ENCODE peak calls at places on chromosomes 3 and 15, in five cellular contexts. One of them, this sample, is unnamed.

GRCh38 chr3:149151843-149152242 is 22.4 kb downstream of the HPS3 start:
- DNase-seq in nucleus accumbens: no peak
- DNase-seq in DMS53: peak
- DNase-seq in Calu3: no peak
- DNase-seq in neural crest cell: no peak
- DNase-seq in this sample: no peak

GRCh38 chr3:25033407-25034029 is 394.5 kb upstream of the RARB start:
- DNase-seq in DMS53: peak
- DNase-seq in nucleus accumbens: peak
- DNase-seq in neural crest cell: peak
- DNase-seq in Calu3: peak
- DNase-seq in this sample: peak

GRCh38 chr15:39624806-39625205 is 43.9 kb downstream of the THBS1 start:
- DNase-seq in nucleus accumbens: no peak
- DNase-seq in DMS53: peak
- DNase-seq in neural crest cell: no peak
- DNase-seq in Calu3: peak
- DNase-seq in this sample: no peak

GRCh38 chr3:120506828-120507774 is 56.3 kb upstream of the FSTL1 start:
- DNase-seq in Calu3: peak
- DNase-seq in neural crest cell: no peak
- DNase-seq in DMS53: peak
- DNase-seq in nucleus accumbens: no peak
- DNase-seq in this sample: no peak

GRCh38 chr3:64289622-64290021 is 64.4 kb upstream of the PRICKLE2 start:
- DNase-seq in neural crest cell: no peak
- DNase-seq in nucleus accumbens: no peak
- DNase-seq in Calu3: no peak
- DNase-seq in DMS53: no peak
- DNase-seq in this sample: no peak

GRCh38 chr3:139310474-139310933 is 33.3 kb upstream of the MRPS22 start:
- DNase-seq in neural crest cell: no peak
- DNase-seq in DMS53: no peak
- DNase-seq in nucleus accumbens: no peak
- DNase-seq in Calu3: no peak
- DNase-seq in this sample: no peak

GRCh38 chr3:50347187-50347813 is 1.8 kb upstream of the ZMYND10 start:
- DNase-seq in Calu3: peak
- DNase-seq in DMS53: peak
- DNase-seq in neural crest cell: peak
- DNase-seq in nucleus accumbens: peak
- DNase-seq in this sample: no peak

GRCh38 chr3:73259291-73259690 is 197.8 kb downstream of the EBLN2 start:
- DNase-seq in neural crest cell: no peak
- DNase-seq in nucleus accumbens: no peak
- DNase-seq in DMS53: no peak
- DNase-seq in Calu3: no peak
- DNase-seq in this sample: no peak

GRCh38 chr3:72297481-72297880 is 512.5 kb upstream of the PROK2 start:
- DNase-seq in neural crest cell: no peak
- DNase-seq in nucleus accumbens: no peak
- DNase-seq in Calu3: no peak
- DNase-seq in DMS53: no peak
- DNase-seq in this sample: no peak

GRCh38 chr3:66133050-66133757 is 87.6 kb upstream of the SLC25A26 start:
- DNase-seq in Calu3: no peak
- DNase-seq in DMS53: peak
- DNase-seq in neural crest cell: no peak
- DNase-seq in nucleus accumbens: no peak
- DNase-seq in this sample: no peak

GRCh38 chr3:64357481-64357880 is 132.2 kb upstream of the PRICKLE2 start:
- DNase-seq in nucleus accumbens: no peak
- DNase-seq in DMS53: no peak
- DNase-seq in Calu3: no peak
- DNase-seq in neural crest cell: no peak
- DNase-seq in this sample: no peak

GRCh38 chr3:152235709-152236298 is 32.9 kb upstream of the MBNL1 start:
- DNase-seq in neural crest cell: no peak
- DNase-seq in nucleus accumbens: no peak
- DNase-seq in DMS53: peak
- DNase-seq in Calu3: no peak
- DNase-seq in this sample: no peak

GRCh38 chr15:70974004-70974832 is 81.6 kb downstream of the LRRC49 start:
- DNase-seq in DMS53: peak
- DNase-seq in nucleus accumbens: no peak
- DNase-seq in Calu3: peak
- DNase-seq in neural crest cell: no peak
- DNase-seq in this sample: peak

GRCh38 chr15:60093273-60094067 is 89.4 kb downstream of the FOXB1 start:
- DNase-seq in Calu3: no peak
- DNase-seq in DMS53: peak
- DNase-seq in neural crest cell: no peak
- DNase-seq in nucleus accumbens: no peak
- DNase-seq in this sample: no peak

GRCh38 chr3:126811530-126811929 is 107.5 kb downstream of the CHCHD6 start:
- DNase-seq in neural crest cell: no peak
- DNase-seq in DMS53: no peak
- DNase-seq in Calu3: no peak
- DNase-seq in nucleus accumbens: no peak
- DNase-seq in this sample: no peak

GRCh38 chr3:69649120-69649519 is 90.1 kb upstream of the MITF start:
- DNase-seq in nucleus accumbens: no peak
- DNase-seq in Calu3: no peak
- DNase-seq in DMS53: peak
- DNase-seq in neural crest cell: no peak
- DNase-seq in this sample: no peak

GRCh38 chr15:73482184-73482583 is 39.2 kb downstream of the REC114 start:
- DNase-seq in neural crest cell: no peak
- DNase-seq in DMS53: no peak
- DNase-seq in nucleus accumbens: no peak
- DNase-seq in Calu3: no peak
- DNase-seq in this sample: no peak

GRCh38 chr3:195546130-195546560 is 3.0 kb upstream of the PPP1R2 start:
- DNase-seq in DMS53: no peak
- DNase-seq in neural crest cell: no peak
- DNase-seq in nucleus accumbens: peak
- DNase-seq in Calu3: peak
- DNase-seq in this sample: no peak

GRCh38 chr3:186110975-186111974 is 2.4 kb upstream of the ETV5 start:
- DNase-seq in nucleus accumbens: no peak
- DNase-seq in DMS53: no peak
- DNase-seq in Calu3: no peak
- DNase-seq in neural crest cell: no peak
- DNase-seq in this sample: no peak

GRCh38 chr15:70430029-70430428 is 332.3 kb upstream of the TLE3 start:
- DNase-seq in nucleus accumbens: no peak
- DNase-seq in Calu3: no peak
- DNase-seq in DMS53: no peak
- DNase-seq in neural crest cell: no peak
- DNase-seq in this sample: no peak

This sample was measured in iPS DF 6.9.